ENCODE peak calls at places on chromosome 21, in four cellular contexts. V, A, W and C are unnamed samples.

GRCh38 chr21:35649186-35649585 is 411.1 kb downstream of the SETD4 start:
- DNase-seq in A (no peak), V (no peak), W (no peak), C (no peak)

GRCh38 chr21:36910581-36911307 is 55.7 kb downstream of the HLCS start:
- DNase-seq in W (no peak), A (no peak), V (no peak), C (no peak)

GRCh38 chr21:43603641-43604504 is 55.4 kb downstream of the HSF2BP start:
- DNase-seq in W (no peak), V (no peak), A (peak; percentile 15), C (no peak)

GRCh38 chr21:21740207-21740606 is 742.0 kb downstream of the NCAM2 start:
- DNase-seq in V (no peak), A (no peak), W (no peak), C (no peak)

GRCh38 chr21:36706482-36706852 is 7.6 kb downstream of the SIM2 start:
- DNase-seq in A (no peak), W (no peak), V (no peak), C (no peak)

GRCh38 chr21:44294391-44295162 is 5.3 kb upstream of the PFKL start:
- DNase-seq in A (no peak), V (no peak), W (no peak), C (no peak)

GRCh38 chr21:36535618-36536241 is 55.8 kb upstream of the CLDN14 start:
- DNase-seq in V (no peak), A (no peak), W (no peak), C (peak; percentile 96)

GRCh38 chr21:43644609-43645008 is 14.7 kb downstream of the HSF2BP start:
- DNase-seq in A (no peak), V (no peak), W (no peak), C (no peak)

GRCh38 chr21:31157756-31158155 is 119.5 kb upstream of the KRTAP19-8 start:
- DNase-seq in W (no peak), A (no peak), V (no peak), C (no peak)

GRCh38 chr21:28632718-28633408 is 359.8 kb downstream of the LTN1 start:
- DNase-seq in V (no peak), W (no peak), A (no peak), C (no peak)

GRCh38 chr21:34878501-34878900 is 170.6 kb downstream of the RUNX1 start:
- DNase-seq in V (no peak), A (peak; percentile 23), W (no peak), C (no peak)

GRCh38 chr21:43188712-43189151 is 19.9 kb downstream of the CRYAA start:
- DNase-seq in A (no peak), W (no peak), V (no peak), C (no peak)

GRCh38 chr21:42683371-42684108 is 30.1 kb downstream of the PDE9A start:
- DNase-seq in V (no peak), W (no peak), A (no peak), C (no peak)

GRCh38 chr21:28705616-28706015 is 287.1 kb downstream of the LTN1 start:
- DNase-seq in W (no peak), V (no peak), A (no peak), C (no peak)

GRCh38 chr21:42414928-42415769 is 11.4 kb downstream of the UBASH3A start:
- DNase-seq in A (no peak), V (peak; percentile 47), W (no peak), C (peak; percentile 97)

GRCh38 chr21:24870633-24871032 is 736.6 kb downstream of the MRPL39 start:
- DNase-seq in A (no peak), V (no peak), W (no peak), C (no peak)

GRCh38 chr21:31837613-31838390 is 35.0 kb upstream of the HUNK start:
- DNase-seq in W (no peak), V (no peak), A (no peak), C (no peak)

GRCh38 chr21:28587748-28588147 is 404.9 kb downstream of the LTN1 start:
- DNase-seq in W (no peak), V (no peak), A (no peak), C (no peak)

GRCh38 chr21:42174173-42174572 is 44.8 kb upstream of the ABCG1 start:
- DNase-seq in V (peak; percentile 82), W (no peak), A (no peak), C (peak; percentile 13)

GRCh38 chr21:14403681-14404318 is 20.9 kb upstream of the HSPA13 start:
- DNase-seq in W (no peak), V (peak; percentile 36), A (peak; percentile 19), C (peak; percentile 9)

GRCh38 chr21:26849428-26850115 is 4.4 kb upstream of the ADAMTS1 start:
- DNase-seq in V (peak; percentile 37), W (no peak), A (peak; percentile 47), C (no peak)

GRCh38 chr21:42583992-42584641 is 69.3 kb upstream of the PDE9A start:
- DNase-seq in W (no peak), V (no peak), A (no peak), C (no peak)

GRCh38 chr21:18522181-18522771 is 118.7 kb upstream of the TMPRSS15 start:
- DNase-seq in V (no peak), W (no peak), A (no peak), C (no peak)

GRCh38 chr21:44352253-44352860 is 1.1 kb upstream of the TRPM2 start:
- DNase-seq in V (no peak), W (no peak), A (no peak), C (no peak)

GRCh38 chr21:41957991-41958766 is 4.4 kb upstream of the C2CD2 start:
- DNase-seq in W (no peak), A (peak; percentile 80), V (peak; percentile 67), C (no peak)

GRCh38 chr21:42002421-42002958 is 7.7 kb downstream of the ZBTB21 start:
- DNase-seq in A (no peak), W (no peak), V (no peak), C (peak; percentile 86)

GRCh38 chr21:21195417-21195816 is 197.2 kb downstream of the NCAM2 start:
- DNase-seq in V (no peak), W (no peak), A (no peak), C (no peak)

GRCh38 chr21:37982496-37983318 is 66.5 kb upstream of the KCNJ6 start:
- DNase-seq in A (no peak), W (no peak), V (no peak), C (no peak)
- TF ChIP-seq CBX5 in A (no peak), W (no peak), V (no peak), C (no peak)

GRCh38 chr21:33686386-33686785 is 44.1 kb downstream of the ITSN1 start:
- DNase-seq in W (no peak), A (no peak), V (no peak), C (no peak)

GRCh38 chr21:33687634-33688033 is 45.3 kb downstream of the ITSN1 start:
- DNase-seq in W (no peak), V (no peak), A (peak; percentile 81), C (no peak)

GRCh38 chr21:33684923-33685560 is 42.7 kb downstream of the ITSN1 start:
- DNase-seq in V (no peak), W (peak; percentile 10), A (peak; percentile 19), C (no peak)

GRCh38 chr21:33684068-33684467 is 41.8 kb downstream of the ITSN1 start:
- DNase-seq in V (no peak), W (no peak), A (no peak), C (no peak)

DNA sequence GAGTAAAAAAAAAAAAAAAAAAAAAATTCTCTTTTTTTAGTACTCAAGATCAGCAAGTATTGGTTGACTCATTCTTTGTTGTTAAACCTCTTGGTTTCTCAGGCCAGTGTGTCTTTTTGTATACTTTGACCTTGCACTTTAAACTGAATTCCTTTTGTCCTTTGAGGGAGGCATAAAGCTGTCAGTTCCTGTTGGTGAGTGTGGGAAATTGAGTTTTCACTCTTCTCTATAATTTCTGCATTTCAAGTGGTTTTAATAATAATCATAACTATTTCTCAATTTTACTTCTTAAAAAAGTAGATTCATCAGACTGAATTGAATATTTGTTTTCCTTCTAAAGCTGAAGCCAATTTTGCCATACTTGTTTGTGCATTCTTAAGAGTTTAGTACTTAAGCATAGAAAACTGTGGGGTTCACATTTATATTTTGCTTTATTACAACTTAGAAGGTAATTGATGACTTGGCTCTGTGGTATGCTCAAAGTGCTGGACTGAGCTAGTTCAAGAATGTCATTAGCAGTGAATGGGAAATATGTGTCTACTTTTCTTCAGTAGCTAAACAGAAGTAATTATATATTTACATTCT is 43.4 kb downstream of the ITSN1 start:
- DNase-seq in W (no peak), A (peak; percentile 77), V (no peak), C (no peak)
- TF ChIP-seq CBX5 in W (no peak), A (no peak), V (no peak), C (no peak)

DNA sequence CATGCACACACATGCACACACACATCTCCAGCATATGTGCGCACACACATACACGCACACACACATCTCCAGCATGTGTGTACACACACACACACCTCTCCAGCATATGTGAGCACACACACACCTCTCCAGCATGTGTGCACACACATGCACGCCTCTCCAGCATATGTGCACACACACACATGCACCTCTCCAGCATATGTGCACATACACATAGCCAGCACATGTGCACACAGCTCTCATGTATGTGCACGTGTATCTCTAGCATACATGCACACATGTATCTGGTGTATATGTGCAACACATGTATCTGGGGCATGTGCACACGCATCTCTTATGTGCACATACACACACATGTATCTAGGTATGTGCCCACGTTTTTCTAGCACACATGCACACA is 57.9 kb downstream of the SLC19A1 start:
- DNase-seq in V (no peak), W (no peak), A (no peak), C (no peak)
- TF ChIP-seq CBX5 in V (no peak), W (no peak), A (no peak), C (no peak)

GRCh38 chr21:46062471-46063211 is 35.3 kb upstream of the COL6A2 start:
- DNase-seq in V (no peak), A (no peak), W (no peak), C (no peak)
- TF ChIP-seq CBX5 in V (no peak), A (no peak), W (no peak), C (no peak)

GRCh38 chr21:40587786-40588353 is 259.1 kb downstream of the DSCAM start:
- DNase-seq in W (no peak), V (no peak), A (no peak), C (no peak)
- TF ChIP-seq CBX5 in W (no peak), V (no peak), A (no peak), C (no peak)

GRCh38 chr21:40929833-40930232 is 82.9 kb upstream of the DSCAM start:
- DNase-seq in A (no peak), V (no peak), W (no peak), C (no peak)
- TF ChIP-seq CBX5 in A (no peak), V (no peak), W (no peak), C (no peak)

GRCh38 chr21:39184050-39184980 is 1.1 kb upstream of the PSMG1 start:
- DNase-seq in A (no peak), W (no peak), V (no peak), C (no peak)
- TF ChIP-seq CBX5 in A (no peak), W (no peak), V (no peak), C (no peak)